ENCODE peak calls at places on chromosomes 4 and X, in six cellular contexts. Y is foreskin fibroblast, H is fibroblast of mammary gland, P is mucosa of descending colon, R is epithelial cell of esophagus, G is fibroblast of the aortic adventitia. T is an unnamed sample.

GRCh38 chr4:17218801-17219200 is 293.1 kb downstream of the QDPR start:
- DNase-seq in Y (no peak), H (no peak), P (no peak), R (no peak), G (peak), T (no peak)

GRCh38 chr4:177464026-177464425 is 21.8 kb upstream of the AGA start:
- DNase-seq in P (no peak), Y (no peak), R (peak), H (no peak), G (no peak), T (no peak)

GRCh38 chr4:66633472-66633871 is 911.8 kb downstream of the CENPC start:
- DNase-seq in Y (no peak), H (no peak), P (no peak), R (peak), G (peak), T (peak)

GRCh38 chr4:120749445-120750151 is 172.9 kb downstream of the PRDM5 start:
- DNase-seq in P (no peak), Y (no peak), H (no peak), G (no peak), R (no peak), T (no peak)

GRCh38 chr4:921830-922331 is 10.2 kb downstream of the GAK start:
- DNase-seq in H (no peak), P (peak), G (no peak), R (no peak), Y (no peak), T (no peak)

GRCh38 chrX:124268099-124268498 is 64.4 kb upstream of the TEX13D start:
- DNase-seq in H (no peak), R (no peak), G (no peak), P (no peak), Y (no peak), T (no peak)

GRCh38 chr4:41757521-41758156 is 9.1 kb upstream of the PHOX2B start:
- DNase-seq in H (no peak), G (no peak), Y (no peak), P (no peak), R (peak), T (no peak)

GRCh38 chrX:40170830-40171512 is 73.2 kb upstream of the BCOR start:
- DNase-seq in G (no peak), H (no peak), P (no peak), Y (no peak), R (no peak), T (no peak)

GRCh38 chr4:79065262-79065661 is 126.0 kb upstream of the PAQR3 start:
- DNase-seq in Y (no peak), H (no peak), R (no peak), P (no peak), G (no peak), T (no peak)

GRCh38 chr4:78667764-78668163 is 108.4 kb upstream of the BMP2K start:
- DNase-seq in Y (no peak), P (no peak), R (no peak), H (no peak), G (no peak), T (no peak)

GRCh38 chrX:1165535-1166196 is 46.8 kb downstream of the CRLF2 start:
- DNase-seq in G (peak), H (no peak), P (no peak), Y (no peak), R (no peak), T (peak)

GRCh38 chr4:77681792-77682191 is 76.2 kb downstream of the CXCL13 start:
- DNase-seq in P (no peak), R (no peak), H (no peak), Y (no peak), G (no peak), T (no peak)

GRCh38 chr4:53962516-53963225 is 101.7 kb downstream of the CHIC2 start:
- DNase-seq in Y (peak), P (no peak), G (peak), H (peak), R (peak), T (peak)

GRCh38 chr4:107603430-107603829 is 116.6 kb downstream of the PAPSS1 start:
- DNase-seq in G (no peak), P (no peak), Y (peak), H (no peak), R (no peak), T (peak)

GRCh38 chr4:126976850-126977249 is 655.9 kb upstream of the INTU start:
- DNase-seq in P (no peak), H (no peak), Y (no peak), R (no peak), G (no peak), T (no peak)

GRCh38 chrX:31331045-31331444 is 259.2 kb upstream of the FTHL17 start:
- DNase-seq in H (no peak), Y (no peak), G (no peak), R (no peak), P (no peak), T (no peak)

GRCh38 chr4:144202091-144202490 is 61.6 kb upstream of the GYPA start:
- DNase-seq in Y (no peak), R (peak), H (no peak), P (no peak), G (no peak), T (no peak)

GRCh38 chr4:61723492-61723891 is 523.4 kb downstream of the ADGRL3 start:
- DNase-seq in H (no peak), Y (no peak), R (no peak), G (no peak), P (no peak), T (no peak)

GRCh38 chrX:40130207-40130606 is 32.4 kb upstream of the BCOR start:
- DNase-seq in Y (peak), R (peak), H (peak), P (no peak), G (peak), T (peak)

GRCh38 chr4:1660948-1661677 is 23.0 kb downstream of the FAM53A start:
- DNase-seq in P (no peak), G (no peak), R (no peak), Y (no peak), H (no peak), T (no peak)

GRCh38 chr4:25449688-25450087 is 72.6 kb downstream of the ANAPC4 start:
- DNase-seq in Y (no peak), H (no peak), R (no peak), G (no peak), P (no peak), T (no peak)

GRCh38 chr4:186204103-186204559 is 12.8 kb downstream of the CYP4V2 start:
- DNase-seq in P (no peak), Y (peak), G (peak), H (no peak), R (peak), T (peak)

GRCh38 chrX:138128025-138128671 is 562.2 kb downstream of the ZIC3 start:
- DNase-seq in G (peak), R (peak), H (peak), Y (no peak), P (no peak), T (peak)

GRCh38 chrX:9327747-9328145 is 137.1 kb upstream of the TBL1X start:
- DNase-seq in P (no peak), H (peak), R (peak), G (peak), Y (peak), T (peak)

GRCh38 chr4:19776021-19776459 is 475.7 kb upstream of the SLIT2 start:
- DNase-seq in R (peak), Y (peak), H (peak), G (peak), P (no peak), T (peak)

GRCh38 chr4:149176019-149176418 is 639.6 kb downstream of the IQCM start:
- DNase-seq in P (peak), Y (no peak), H (no peak), G (no peak), R (peak), T (peak)

GRCh38 chr4:14269824-14270223 is 642.3 kb upstream of the BOD1L1 start:
- DNase-seq in P (no peak), Y (no peak), H (no peak), R (no peak), G (no peak), T (no peak)

GRCh38 chr4:137722910-137723309 is 190.6 kb upstream of the PCDH18 start:
- DNase-seq in G (no peak), H (no peak), R (no peak), Y (no peak), P (no peak), T (no peak)

GRCh38 chr4:185096032-185096653 is 46.9 kb upstream of the SLC25A4 start:
- DNase-seq in P (no peak), H (peak), G (peak), R (peak), Y (peak), T (peak)

GRCh38 chr4:86775061-86775460 is 74.1 kb downstream of the SLC10A6 start:
- DNase-seq in R (no peak), Y (peak), H (peak), P (no peak), G (no peak), T (no peak)

GRCh38 chrX:10681167-10681566 is 60.8 kb upstream of the MID1 start:
- DNase-seq in H (no peak), Y (no peak), P (no peak), R (no peak), G (no peak), T (no peak)

GRCh38 chr4:118682928-118683327 is 2.3 kb upstream of the METTL14 start:
- DNase-seq in G (peak), P (no peak), R (peak), Y (peak), H (peak), T (peak)

DNA sequence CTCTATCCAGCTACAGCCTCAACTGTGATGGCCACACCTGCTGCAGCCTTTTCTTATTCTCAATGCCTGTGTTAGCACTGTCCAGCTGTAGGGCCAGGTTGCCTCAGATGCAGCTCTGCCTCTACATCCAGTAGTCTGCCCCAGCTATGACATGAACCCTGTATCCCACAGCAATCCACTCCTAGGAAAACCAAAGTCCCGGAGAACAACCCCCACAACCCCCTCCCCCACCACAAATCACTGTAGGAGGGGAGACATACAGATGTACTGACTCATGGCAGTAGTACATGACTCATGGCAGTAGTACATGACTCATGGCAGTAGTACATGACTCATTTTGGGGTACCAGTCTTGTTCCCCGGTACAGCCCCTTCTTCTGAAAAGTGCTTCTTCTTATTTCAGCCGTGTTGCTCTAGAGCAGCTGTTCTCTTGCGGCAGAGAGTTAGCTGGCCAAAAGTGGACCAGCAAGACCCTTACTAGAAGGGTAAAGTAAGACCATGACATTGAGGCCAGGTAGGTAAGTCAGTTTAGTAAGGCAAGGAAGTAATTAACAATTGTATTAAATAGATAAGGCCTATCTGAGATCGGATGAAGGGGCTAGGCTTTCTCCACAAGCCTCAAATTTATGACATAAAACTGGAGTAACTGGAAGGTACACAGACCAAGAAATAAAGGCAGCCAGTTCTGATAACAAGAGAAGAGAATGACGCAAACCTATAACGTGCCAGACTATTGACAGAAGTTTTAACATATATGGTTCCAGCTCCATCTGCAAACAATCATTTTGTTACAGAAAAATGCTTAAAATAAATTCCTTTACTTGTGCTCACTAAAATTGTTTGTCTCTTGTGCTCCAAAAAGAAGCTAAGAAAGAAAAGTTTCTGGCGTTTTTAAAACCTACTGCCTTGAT is 221.4 kb downstream of the TACR3 start:
- DNase-seq in G (peak), P (no peak), R (peak), Y (peak), H (peak), T (peak)
- H3K4me3 ChIP-seq in G (no peak), P (no peak), R (no peak), Y (no peak), H (no peak), T (no peak)

GRCh38 chrX:101291204-101291603 is at the start of gene TAF7L:
- DNase-seq in R (peak), Y (peak), P (no peak), G (no peak), H (peak), T (peak)

GRCh38 chrX:101287402-101287801 is 3.7 kb downstream of the TAF7L start:
- DNase-seq in R (peak), G (peak), Y (peak), H (peak), P (no peak), T (peak)
- TF ChIP-seq CTCF in R (peak), G (peak), Y (peak), H (peak), P (peak), T (peak)

GRCh38 chrX:110086916-110087484 is 84.1 kb downstream of the TMEM164 start:
- DNase-seq in G (peak), H (peak), P (no peak), Y (peak), R (peak), T (peak)
- H3K4me3 ChIP-seq in G (no peak), H (no peak), P (no peak), Y (no peak), R (no peak), T (no peak)

DNA sequence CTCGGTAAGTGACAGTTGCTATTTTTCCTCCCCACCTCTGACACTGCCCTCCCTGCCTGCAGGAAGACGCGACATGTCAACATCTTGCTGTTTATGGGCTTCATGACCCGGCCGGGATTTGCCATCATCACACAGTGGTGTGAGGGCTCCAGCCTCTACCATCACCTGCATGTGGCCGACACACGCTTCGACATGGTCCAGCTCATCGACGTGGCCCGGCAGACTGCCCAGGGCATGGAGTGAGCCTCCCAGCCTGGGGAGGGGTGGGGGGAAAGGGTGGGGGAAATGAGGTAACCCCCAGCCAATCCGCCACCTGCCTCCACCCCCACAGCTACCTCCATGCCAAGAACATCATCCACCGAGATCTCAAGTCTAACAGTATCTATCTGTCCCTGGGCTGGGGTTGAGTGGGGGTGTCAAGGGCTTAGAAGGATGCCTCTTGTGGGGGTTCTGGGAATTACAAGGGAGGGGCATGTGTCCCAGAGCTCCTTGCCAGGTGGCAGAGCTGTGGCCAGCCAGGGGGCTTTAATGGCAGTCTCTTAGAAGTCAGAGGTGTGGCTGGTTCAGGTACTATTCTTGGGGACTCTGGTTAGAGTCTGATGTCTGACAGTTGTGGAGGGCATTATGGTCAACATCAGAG is 7.8 kb downstream of the ARAF start:
- DNase-seq in G (no peak), Y (no peak), P (no peak), H (peak), R (peak), T (no peak)
- TF ChIP-seq CTCF in G (peak), Y (peak), P (no peak), H (peak), R (peak), T (peak)

DNA sequence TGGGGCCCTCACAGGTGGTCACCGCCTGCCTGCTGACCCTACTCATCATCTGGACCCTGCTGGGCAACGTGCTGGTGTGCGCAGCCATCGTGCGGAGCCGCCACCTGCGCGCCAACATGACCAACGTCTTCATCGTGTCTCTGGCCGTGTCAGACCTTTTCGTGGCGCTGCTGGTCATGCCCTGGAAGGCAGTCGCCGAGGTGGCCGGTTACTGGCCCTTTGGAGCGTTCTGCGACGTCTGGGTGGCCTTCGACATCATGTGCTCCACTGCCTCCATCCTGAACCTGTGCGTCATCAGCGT is 652 bp downstream of the DRD5 start:
- DNase-seq in P (no peak), H (no peak), R (no peak), G (no peak), Y (no peak), T (no peak)
- H3K4me3 ChIP-seq in P (no peak), H (no peak), R (no peak), G (no peak), Y (no peak), T (no peak)

T was measured in choroid plexus epithelial cell.